ENCODE peak calls at places on chromosomes 5 and 9, in nine cellular contexts. A is WTC11; T is stimulated activated CD4-positive, alpha-beta T cell treated with anti-CD3 and anti-CD28 coated beads, Interleukin-1b, Interleukin-23, amount 100 ng/mL, for 4 hours; W is NCI-H1092 treated with DMSO at 0.1 percent for 48 hours; E is body of pancreas; Z is Jurkat, Clone E6-1; U is cerebellar cortex; S is putamen; H is activated T-helper 2 cell treated with anti-CD3 and anti-CD28 coated beads, Interferon-gamma antibody, Interleukin-2, Interleukin-4, amounts not matched to agents 10 μg/mL and 5 μg/mL and 100 μg/mL, durations not matched to agents 14 hours and 24 hours and 36 hours. B is an unnamed sample.

GRCh38 chr9:136312436-136312835 is 8.5 kb upstream of the CCDC187 start:
- DNase-seq in A (no peak), T (peak; percentile 37), W (no peak), E (peak; percentile 67), Z (no peak), U (peak; percentile 29), S (no peak), H (no peak), B (no peak)

GRCh38 chr9:120882935-120883607 is 6.1 kb upstream of the PHF19 start:
- DNase-seq in A (no peak), T (no peak), W (no peak), E (peak; percentile 46), Z (no peak), U (no peak), S (no peak), H (no peak), B (no peak)

GRCh38 chr9:130313103-130313858 is 47.7 kb downstream of the HMCN2 start:
- DNase-seq in A (no peak), T (no peak), W (no peak), E (no peak), Z (no peak), U (no peak), S (no peak), H (no peak), B (no peak)

GRCh38 chr5:53482717-53483638 is 2.5 kb downstream of the FST start:
- DNase-seq in A (peak; percentile 57), T (no peak), W (no peak), E (peak; percentile 39), Z (no peak), U (peak; percentile 18), S (no peak), H (no peak), B (no peak)

GRCh38 chr5:168613396-168613795 is 34.2 kb upstream of the PANK3 start:
- DNase-seq in A (no peak), T (no peak), W (no peak), E (no peak), Z (no peak), U (no peak), S (no peak), H (no peak), B (no peak)

GRCh38 chr9:73911814-73912213 is 585.3 kb upstream of the RORB start:
- DNase-seq in A (no peak), T (no peak), W (no peak), E (no peak), Z (no peak), U (peak; percentile 3), S (no peak), H (no peak), B (no peak)

GRCh38 chr5:57687641-57688040 is 205.0 kb upstream of the ACTBL2 start:
- DNase-seq in A (no peak), T (no peak), W (no peak), E (no peak), Z (no peak), U (no peak), S (no peak), H (no peak), B (no peak)

GRCh38 chr5:135443329-135443960 is 3.7 kb downstream of the DCANP1 start:
- DNase-seq in A (no peak), T (no peak), W (peak; percentile 11), E (no peak), Z (no peak), U (no peak), S (no peak), H (no peak), B (no peak)

GRCh38 chr9:6024035-6024554 is 8.7 kb upstream of the RANBP6 start:
- DNase-seq in A (no peak), T (no peak), W (peak; percentile 14), E (no peak), Z (peak; percentile 63), U (peak; percentile 9), S (no peak), H (no peak), B (no peak)

GRCh38 chr9:86529496-86530275 is 175.5 kb upstream of the TUT7 start:
- DNase-seq in A (no peak), T (no peak), W (no peak), E (no peak), Z (no peak), U (no peak), S (no peak), H (no peak), B (no peak)

GRCh38 chr5:57383093-57383861 is 99.3 kb downstream of the ACTBL2 start:
- DNase-seq in A (no peak), T (no peak), W (no peak), E (no peak), Z (peak; percentile 85), U (no peak), S (no peak), H (peak; percentile 46), B (peak; percentile 54)

GRCh38 chr9:22142681-22143080 is 133.6 kb upstream of the CDKN2B start:
- DNase-seq in A (no peak), T (no peak), W (no peak), E (no peak), Z (no peak), U (no peak), S (no peak), H (no peak), B (no peak)

GRCh38 chr9:138015021-138015829 is 137.6 kb downstream of the CACNA1B start:
- DNase-seq in A (no peak), T (no peak), W (no peak), E (no peak), Z (no peak), U (no peak), S (no peak), H (no peak), B (no peak)

GRCh38 chr9:131181091-131181681 is 55.8 kb downstream of the NUP214 start:
- DNase-seq in A (no peak), T (no peak), W (no peak), E (no peak), Z (peak; percentile 10), U (no peak), S (no peak), H (no peak), B (no peak)

GRCh38 chr9:36023260-36024048 is 13.3 kb upstream of the RECK start:
- DNase-seq in A (peak; percentile 78), T (peak; percentile 56), W (peak; percentile 47), E (peak; percentile 78), Z (peak; percentile 68), U (peak; percentile 78), S (peak; percentile 49), H (peak; percentile 52), B (peak; percentile 71)

GRCh38 chr9:96219615-96220257 is 82.2 kb downstream of the HSD17B3 start:
- DNase-seq in A (peak; percentile 73), T (peak; percentile 26), W (peak; percentile 37), E (peak; percentile 59), Z (no peak), U (peak; percentile 18), S (no peak), H (peak; percentile 14), B (no peak)

GRCh38 chr9:137052293-137052692 is 1.6 kb downstream of the ENTPD2 start:
- DNase-seq in A (no peak), T (no peak), W (no peak), E (no peak), Z (no peak), U (no peak), S (no peak), H (no peak), B (no peak)

GRCh38 chr9:33350310-33350709 is 52.1 kb downstream of the AQP7 start:
- DNase-seq in A (no peak), T (no peak), W (no peak), E (no peak), Z (no peak), U (no peak), S (no peak), H (no peak), B (peak; percentile 74)

GRCh38 chr5:5221731-5222130 is 81.6 kb downstream of the ADAMTS16 start:
- DNase-seq in A (no peak), T (no peak), W (no peak), E (no peak), Z (no peak), U (no peak), S (no peak), H (no peak), B (no peak)

GRCh38 chr5:101728933-101729332 is 567.2 kb downstream of the SLCO4C1 start:
- DNase-seq in A (no peak), T (no peak), W (peak; percentile 19), E (no peak), Z (peak; percentile 1), U (no peak), S (no peak), H (no peak), B (no peak)

GRCh38 chr5:128536229-128536860 is 1.7 kb downstream of the FBN2 start:
- DNase-seq in A (peak; percentile 43), T (no peak), W (no peak), E (no peak), Z (no peak), U (no peak), S (no peak), H (no peak), B (no peak)

GRCh38 chr9:135673941-135674340 is 10.8 kb downstream of the LCN9 start:
- DNase-seq in A (no peak), T (no peak), W (no peak), E (no peak), Z (no peak), U (no peak), S (peak; percentile 42), H (no peak), B (no peak)

GRCh38 chr5:95669540-95669939 is 13.3 kb downstream of the SPATA9 start:
- DNase-seq in A (no peak), T (no peak), W (no peak), E (peak; percentile 47), Z (no peak), U (peak; percentile 97), S (peak; percentile 44), H (no peak), B (peak; percentile 73)

GRCh38 chr9:5629312-5630037 is 568 bp downstream of the RIC1 start:
- DNase-seq in A (peak; percentile 42), T (no peak), W (peak; percentile 69), E (peak; percentile 60), Z (no peak), U (peak; percentile 35), S (peak; percentile 50), H (peak; percentile 41), B (no peak)

GRCh38 chr9:19102181-19102630 is 498 bp downstream of the HAUS6 start:
- DNase-seq in A (no peak), T (no peak), W (peak; percentile 47), E (peak; percentile 31), Z (peak; percentile 56), U (peak; percentile 9), S (no peak), H (no peak), B (no peak)

GRCh38 chr5:180113660-180114303 is 42.2 kb upstream of the RNF130 start:
- DNase-seq in A (no peak), T (no peak), W (no peak), E (no peak), Z (no peak), U (no peak), S (no peak), H (no peak), B (no peak)

GRCh38 chr5:20554001-20554400 is 566.0 kb upstream of the CDH18 start:
- DNase-seq in A (no peak), T (no peak), W (no peak), E (no peak), Z (no peak), U (no peak), S (no peak), H (no peak), B (no peak)

GRCh38 chr9:93096131-93096802 is at the start of gene CARD19:
- DNase-seq in A (peak; percentile 34), T (no peak), W (no peak), E (peak; percentile 68), Z (no peak), U (peak; percentile 42), S (peak; percentile 28), H (no peak), B (no peak)

GRCh38 chr9:87882627-87883026 is at the start of gene SPATA31E1:
- DNase-seq in A (peak; percentile 38), T (no peak), W (no peak), E (no peak), Z (no peak), U (no peak), S (no peak), H (no peak), B (no peak)

GRCh38 chr5:64149268-64149667 is 16.4 kb upstream of the RNF180 start:
- DNase-seq in A (no peak), T (no peak), W (no peak), E (no peak), Z (no peak), U (no peak), S (no peak), H (no peak), B (no peak)

GRCh38 chr9:35538361-35539234 is 48.7 kb downstream of the RUSC2 start:
- DNase-seq in A (peak; percentile 64), T (no peak), W (no peak), E (peak; percentile 39), Z (no peak), U (peak; percentile 85), S (peak; percentile 91), H (no peak), B (no peak)

B was measured in amniotic stem cell.